ENCODE peak calls at places on chromosome 7, in six cellular contexts. Q is activated T-cell treated with anti-CD3 and anti-CD28 coated beads, Interleukin-2, amount 50 U/mL, for 24 hours; T is kidney epithelial cell; J is A549; D is stimulated activated CD4-positive, alpha-beta T cell treated with anti-CD3 and anti-CD28 coated beads, Interleukin-2, amount 100 ng/mL, for 24 hours; G is G401. I is an unnamed sample.

GRCh38 chr7:95205821-95206220 is 118.5 kb downstream of the PON1 start:
- DNase-seq in Q (no peak), T (peak), J (no peak), D (no peak), G (no peak), I (no peak)

GRCh38 chr7:51785806-51786205 is 469.2 kb upstream of the COBL start:
- DNase-seq in Q (no peak), T (no peak), J (no peak), D (no peak), G (no peak), I (no peak)

GRCh38 chr7:91083855-91084644 is 180.2 kb upstream of the FZD1 start:
- DNase-seq in Q (no peak), T (no peak), J (no peak), D (no peak), G (peak), I (no peak)

GRCh38 chr7:104921596-104921995 is 92.4 kb upstream of the KMT2E start:
- DNase-seq in Q (no peak), T (no peak), J (no peak), D (no peak), G (no peak), I (no peak)

GRCh38 chr7:100553032-100553431 is 14.0 kb downstream of the AGFG2 start:
- DNase-seq in Q (no peak), T (no peak), J (no peak), D (no peak), G (no peak), I (no peak)

GRCh38 chr7:84105582-84105981 is 89.0 kb downstream of the SEMA3A start:
- DNase-seq in Q (no peak), T (no peak), J (no peak), D (no peak), G (no peak), I (no peak)

GRCh38 chr7:106927541-106927940 is 62.5 kb downstream of the PIK3CG start:
- DNase-seq in Q (no peak), T (no peak), J (no peak), D (no peak), G (no peak), I (no peak)

GRCh38 chr7:87875151-87876039 is 765 bp downstream of the SLC25A40 start:
- DNase-seq in Q (no peak), T (no peak), J (no peak), D (no peak), G (peak), I (no peak)

GRCh38 chr7:231858-232246 is 39.5 kb downstream of the FAM20C start:
- DNase-seq in Q (no peak), T (no peak), J (no peak), D (no peak), G (no peak), I (no peak)

GRCh38 chr7:35259555-35259954 is 5.7 kb upstream of the TBX20 start:
- DNase-seq in Q (no peak), T (no peak), J (no peak), D (no peak), G (no peak), I (no peak)

GRCh38 chr7:44891372-44891771 is 6.0 kb upstream of the PURB start:
- DNase-seq in Q (peak), T (no peak), J (no peak), D (peak), G (no peak), I (no peak)

GRCh38 chr7:12929416-12930140 is 242.1 kb downstream of the ARL4A start:
- DNase-seq in Q (no peak), T (no peak), J (no peak), D (no peak), G (no peak), I (no peak)

GRCh38 chr7:20328692-20329091 is 2.0 kb upstream of the ITGB8 start:
- DNase-seq in Q (no peak), T (no peak), J (no peak), D (no peak), G (no peak), I (no peak)

GRCh38 chr7:2979276-2979675 is 64.4 kb downstream of the CARD11 start:
- DNase-seq in Q (peak), T (no peak), J (no peak), D (no peak), G (no peak), I (no peak)

GRCh38 chr7:55120501-55121198 is 101.8 kb downstream of the EGFR start:
- DNase-seq in Q (no peak), T (no peak), J (no peak), D (no peak), G (no peak), I (no peak)

GRCh38 chr7:19113855-19114590 is 3.4 kb downstream of the TWIST1 start:
- DNase-seq in Q (no peak), T (no peak), J (no peak), D (no peak), G (no peak), I (no peak)

GRCh38 chr7:151377406-151377805 is 32.4 kb downstream of the WDR86 start:
- DNase-seq in Q (no peak), T (no peak), J (no peak), D (no peak), G (no peak), I (no peak)

GRCh38 chr7:149866817-149867447 is 6.8 kb upstream of the ATP6V0E2 start:
- DNase-seq in Q (no peak), T (no peak), J (no peak), D (no peak), G (no peak), I (no peak)

GRCh38 chr7:74134117-74134539 is 40.0 kb upstream of the EIF4H start:
- DNase-seq in Q (no peak), T (no peak), J (no peak), D (no peak), G (no peak), I (no peak)

GRCh38 chr7:158541330-158542010 is 46.2 kb downstream of the PTPRN2 start:
- DNase-seq in Q (no peak), T (no peak), J (no peak), D (peak), G (peak), I (no peak)

GRCh38 chr7:132815130-132815529 is 238.9 kb upstream of the PLXNA4 start:
- DNase-seq in Q (no peak), T (no peak), J (no peak), D (no peak), G (no peak), I (no peak)

GRCh38 chr7:117715784-117716445 is 157.3 kb downstream of the CTTNBP2 start:
- DNase-seq in Q (no peak), T (peak), J (peak), D (no peak), G (peak), I (peak)

GRCh38 chr7:1608318-1608717 is 38.5 kb upstream of the PSMG3 start:
- DNase-seq in Q (no peak), T (no peak), J (no peak), D (no peak), G (no peak), I (no peak)